ENCODE peak calls at places on chromosomes 6 and 20, in four cellular contexts. F is body of pancreas, U is PC-3, O is activated B cell treated with CpG ODN at 0.5 μM for 24 hours. V is an unnamed sample.

GRCh38 chr6:109221543-109222195 is 126.4 kb downstream of the CEP57L1 start:
- DNase-seq in F (no peak), U (no peak), O (no peak), V (no peak)

GRCh38 chr20:44054849-44055248 is 132.1 kb downstream of the JPH2 start:
- DNase-seq in F (no peak), U (no peak), O (no peak), V (no peak)

GRCh38 chr20:34709836-34710567 is 5.9 kb downstream of the TP53INP2 start:
- DNase-seq in F (peak; percentile 77), U (peak; percentile 72), O (no peak), V (peak; percentile 77)

GRCh38 chr6:150453357-150453756 is 84.5 kb downstream of the IYD start:
- DNase-seq in F (no peak), U (no peak), O (no peak), V (no peak)

GRCh38 chr6:119584088-119584487 is 234.5 kb upstream of the MAN1A1 start:
- DNase-seq in F (no peak), U (no peak), O (no peak), V (no peak)

GRCh38 chr6:84860493-84860892 is 96.1 kb upstream of the TBX18 start:
- DNase-seq in F (no peak), U (no peak), O (no peak), V (no peak)

GRCh38 chr6:99613705-99614429 is 7.2 kb downstream of the PRDM13 start:
- DNase-seq in F (no peak), U (no peak), O (peak; percentile 46), V (no peak)

GRCh38 chr6:20757761-20758160 is 223.5 kb downstream of the CDKAL1 start:
- DNase-seq in F (no peak), U (peak; percentile 61), O (no peak), V (no peak)

GRCh38 chr6:162488444-162488843 is 239.1 kb downstream of the PRKN start:
- DNase-seq in F (no peak), U (no peak), O (no peak), V (no peak)

GRCh38 chr20:23857954-23858565 is 21.5 kb downstream of the CST5 start:
- DNase-seq in F (no peak), U (no peak), O (no peak), V (no peak)

GRCh38 chr20:37283530-37284195 is 5.8 kb upstream of the MANBAL start:
- DNase-seq in F (no peak), U (no peak), O (no peak), V (no peak)

GRCh38 chr6:90109141-90109540 is 187.5 kb downstream of the BACH2 start:
- DNase-seq in F (no peak), U (no peak), O (no peak), V (no peak)

GRCh38 chr20:47358672-47359532 is 2.4 kb upstream of the ZMYND8 start:
- DNase-seq in F (peak; percentile 92), U (peak; percentile 95), O (no peak), V (peak; percentile 94)

GRCh38 chr6:73798592-73798991 is 102.6 kb downstream of the CD109 start:
- DNase-seq in F (no peak), U (peak; percentile 44), O (no peak), V (peak; percentile 19)

GRCh38 chr20:56433221-56433879 is 21.3 kb downstream of the CASS4 start:
- DNase-seq in F (no peak), U (no peak), O (no peak), V (no peak)